ENCODE peak calls at places on chromosomes 7 and 10, in four cellular contexts. One of them, this sample, is unnamed.

GRCh38 chr7:45919947-45920542 is 1.0 kb downstream of the IGFBP3 start:
- DNase-seq in T follicular helper cell: no peak
- DNase-seq in mucosa of gallbladder: no peak
- DNase-seq in lung microvascular endothelial cell: no peak
- DNase-seq in this sample: no peak

GRCh38 chr7:74134117-74134539 is 40.0 kb upstream of the EIF4H start:
- DNase-seq in T follicular helper cell: no peak
- DNase-seq in lung microvascular endothelial cell: no peak
- DNase-seq in mucosa of gallbladder: no peak
- DNase-seq in this sample: no peak

GRCh38 chr7:133781481-133782090 is 345.6 kb upstream of the LRGUK start:
- DNase-seq in lung microvascular endothelial cell: no peak
- DNase-seq in mucosa of gallbladder: no peak
- DNase-seq in T follicular helper cell: no peak
- DNase-seq in this sample: no peak

GRCh38 chr10:55374060-55374459 is 573.0 kb upstream of the PCDH15 start:
- DNase-seq in T follicular helper cell: no peak
- DNase-seq in lung microvascular endothelial cell: peak
- DNase-seq in mucosa of gallbladder: no peak
- DNase-seq in this sample: no peak

GRCh38 chr10:33008499-33009243 is 50.6 kb upstream of the ITGB1 start:
- DNase-seq in mucosa of gallbladder: peak
- DNase-seq in lung microvascular endothelial cell: peak
- DNase-seq in T follicular helper cell: peak
- DNase-seq in this sample: peak

GRCh38 chr7:35617076-35617475 is 77.9 kb downstream of the HERPUD2 start:
- DNase-seq in mucosa of gallbladder: no peak
- DNase-seq in T follicular helper cell: no peak
- DNase-seq in lung microvascular endothelial cell: no peak
- DNase-seq in this sample: no peak

GRCh38 chr10:43205681-43206390 is 61.0 kb downstream of the RASGEF1A start:
- DNase-seq in mucosa of gallbladder: no peak
- DNase-seq in lung microvascular endothelial cell: no peak
- DNase-seq in T follicular helper cell: no peak
- DNase-seq in this sample: no peak

GRCh38 chr7:155206286-155207020 is 91.2 kb upstream of the INSIG1 start:
- DNase-seq in T follicular helper cell: peak
- DNase-seq in mucosa of gallbladder: peak
- DNase-seq in lung microvascular endothelial cell: peak
- DNase-seq in this sample: no peak

GRCh38 chr10:13859979-13860619 is 273.3 kb downstream of the PRPF18 start:
- DNase-seq in mucosa of gallbladder: no peak
- DNase-seq in T follicular helper cell: no peak
- DNase-seq in lung microvascular endothelial cell: peak
- DNase-seq in this sample: no peak

GRCh38 chr10:71984798-71985388 is 20.7 kb downstream of the CHST3 start:
- DNase-seq in mucosa of gallbladder: no peak
- DNase-seq in lung microvascular endothelial cell: no peak
- DNase-seq in T follicular helper cell: no peak
- DNase-seq in this sample: no peak

GRCh38 chr10:11742009-11742778 is at the start of gene ECHDC3:
- DNase-seq in lung microvascular endothelial cell: peak
- DNase-seq in T follicular helper cell: peak
- DNase-seq in mucosa of gallbladder: peak
- DNase-seq in this sample: peak

GRCh38 chr7:157978766-157979165 is 608.9 kb downstream of the PTPRN2 start:
- DNase-seq in mucosa of gallbladder: no peak
- DNase-seq in T follicular helper cell: no peak
- DNase-seq in lung microvascular endothelial cell: no peak
- DNase-seq in this sample: no peak

GRCh38 chr7:123643495-123644428 is 11.9 kb upstream of the LMOD2 start:
- DNase-seq in mucosa of gallbladder: peak
- DNase-seq in lung microvascular endothelial cell: peak
- DNase-seq in T follicular helper cell: no peak
- DNase-seq in this sample: no peak

GRCh38 chr10:123203393-123204126 is 49.4 kb downstream of the BUB3 start:
- DNase-seq in lung microvascular endothelial cell: no peak
- DNase-seq in T follicular helper cell: no peak
- DNase-seq in mucosa of gallbladder: no peak
- DNase-seq in this sample: no peak

GRCh38 chr7:29146888-29147609 is 712 bp upstream of the CPVL start:
- DNase-seq in T follicular helper cell: no peak
- DNase-seq in mucosa of gallbladder: no peak
- DNase-seq in lung microvascular endothelial cell: no peak
- DNase-seq in this sample: no peak

GRCh38 chr10:124598773-124599587 is 137.4 kb downstream of the LHPP start:
- DNase-seq in mucosa of gallbladder: no peak
- DNase-seq in T follicular helper cell: no peak
- DNase-seq in lung microvascular endothelial cell: no peak
- DNase-seq in this sample: no peak

GRCh38 chr10:3780056-3780765 is 4.8 kb downstream of the KLF6 start:
- DNase-seq in T follicular helper cell: no peak
- DNase-seq in mucosa of gallbladder: no peak
- DNase-seq in lung microvascular endothelial cell: peak
- DNase-seq in this sample: no peak

GRCh38 chr7:4610768-4611467 is 71.2 kb upstream of the FOXK1 start:
- DNase-seq in lung microvascular endothelial cell: peak
- DNase-seq in mucosa of gallbladder: peak
- DNase-seq in T follicular helper cell: peak
- DNase-seq in this sample: peak

GRCh38 chr7:132656846-132657776 is 80.8 kb upstream of the PLXNA4 start:
- DNase-seq in mucosa of gallbladder: no peak
- DNase-seq in T follicular helper cell: no peak
- DNase-seq in lung microvascular endothelial cell: peak
- DNase-seq in this sample: no peak

GRCh38 chr7:151425670-151426075 is 14.3 kb downstream of the CRYGN start:
- DNase-seq in mucosa of gallbladder: peak
- DNase-seq in T follicular helper cell: no peak
- DNase-seq in lung microvascular endothelial cell: no peak
- DNase-seq in this sample: no peak

GRCh38 chr7:1287629-1288225 is 55.1 kb downstream of the UNCX start:
- DNase-seq in T follicular helper cell: no peak
- DNase-seq in mucosa of gallbladder: no peak
- DNase-seq in lung microvascular endothelial cell: no peak
- DNase-seq in this sample: no peak

GRCh38 chr7:95365151-95365550 is 31.0 kb downstream of the PON3 start:
- DNase-seq in T follicular helper cell: no peak
- DNase-seq in lung microvascular endothelial cell: no peak
- DNase-seq in mucosa of gallbladder: no peak
- DNase-seq in this sample: no peak

GRCh38 chr7:156579566-156579965 is 61.0 kb upstream of the RNF32 start:
- DNase-seq in mucosa of gallbladder: no peak
- DNase-seq in T follicular helper cell: no peak
- DNase-seq in lung microvascular endothelial cell: no peak
- DNase-seq in this sample: no peak

GRCh38 chr7:117169907-117170306 is 153.0 kb downstream of the WNT2 start:
- DNase-seq in mucosa of gallbladder: no peak
- DNase-seq in lung microvascular endothelial cell: peak
- DNase-seq in T follicular helper cell: no peak
- DNase-seq in this sample: no peak

GRCh38 chr10:118101501-118101900 is 54.8 kb upstream of the RAB11FIP2 start:
- DNase-seq in lung microvascular endothelial cell: no peak
- DNase-seq in mucosa of gallbladder: no peak
- DNase-seq in T follicular helper cell: no peak
- DNase-seq in this sample: no peak

GRCh38 chr10:114526112-114526496 is 121.8 kb upstream of the AFAP1L2 start:
- DNase-seq in lung microvascular endothelial cell: no peak
- DNase-seq in T follicular helper cell: no peak
- DNase-seq in mucosa of gallbladder: no peak
- DNase-seq in this sample: peak

GRCh38 chr7:2938514-2939192 is 94.5 kb upstream of the GNA12 start:
- DNase-seq in mucosa of gallbladder: no peak
- DNase-seq in lung microvascular endothelial cell: no peak
- DNase-seq in T follicular helper cell: no peak
- DNase-seq in this sample: no peak

GRCh38 chr7:157715071-157715937 is 378.5 kb downstream of the DNAJB6 start:
- DNase-seq in mucosa of gallbladder: no peak
- DNase-seq in lung microvascular endothelial cell: no peak
- DNase-seq in T follicular helper cell: no peak
- DNase-seq in this sample: no peak

GRCh38 chr7:43170571-43170970 is 58.1 kb downstream of the HECW1 start:
- DNase-seq in T follicular helper cell: no peak
- DNase-seq in lung microvascular endothelial cell: no peak
- DNase-seq in mucosa of gallbladder: no peak
- DNase-seq in this sample: no peak

GRCh38 chr10:9140373-9140772 is 1085.9 kb downstream of the GATA3 start:
- DNase-seq in T follicular helper cell: no peak
- DNase-seq in lung microvascular endothelial cell: no peak
- DNase-seq in mucosa of gallbladder: no peak
- DNase-seq in this sample: no peak

This sample was measured in naive thymus-derived CD8-positive, alpha-beta T cell.